ENCODE peak calls at places on chromosome 21, in four cellular contexts. One of them, this sample, is unnamed.

GRCh38 chr21:43938751-43939442 is 73.2 kb upstream of the TRAPPC10 start:
- DNase-seq in AG10803: peak
- DNase-seq in colonic mucosa: peak
- DNase-seq in OCI-LY7: peak
- DNase-seq in this sample: peak

GRCh38 chr21:37006521-37007291 is at the start of gene RIPPLY3:
- DNase-seq in AG10803: peak
- DNase-seq in colonic mucosa: no peak
- DNase-seq in OCI-LY7: no peak
- DNase-seq in this sample: peak

GRCh38 chr21:42997053-42997452 is 22.7 kb downstream of the PKNOX1 start:
- DNase-seq in AG10803: peak
- DNase-seq in colonic mucosa: peak
- DNase-seq in OCI-LY7: no peak
- DNase-seq in this sample: no peak

GRCh38 chr21:46650476-46651098 is 15.1 kb downstream of the PRMT2 start:
- DNase-seq in AG10803: no peak
- DNase-seq in colonic mucosa: no peak
- DNase-seq in OCI-LY7: no peak
- DNase-seq in this sample: no peak

GRCh38 chr21:42463861-42464515 is 32.0 kb downstream of the RSPH1 start:
- DNase-seq in AG10803: peak
- DNase-seq in colonic mucosa: peak
- DNase-seq in OCI-LY7: peak
- DNase-seq in this sample: no peak

GRCh38 chr21:37565530-37566223 is 199.1 kb downstream of the DYRK1A start:
- DNase-seq in AG10803: peak
- DNase-seq in colonic mucosa: no peak
- DNase-seq in OCI-LY7: no peak
- DNase-seq in this sample: no peak

GRCh38 chr21:45766501-45766900 is 123.0 kb downstream of the PCBP3 start:
- DNase-seq in AG10803: no peak
- DNase-seq in colonic mucosa: no peak
- DNase-seq in OCI-LY7: no peak
- DNase-seq in this sample: no peak

GRCh38 chr21:44831227-44831626 is 13.4 kb upstream of the SUMO3 start:
- DNase-seq in AG10803: no peak
- DNase-seq in colonic mucosa: no peak
- DNase-seq in OCI-LY7: peak
- DNase-seq in this sample: no peak

GRCh38 chr21:44952116-44952928 is 12.5 kb downstream of the SLX9 start:
- DNase-seq in AG10803: no peak
- DNase-seq in colonic mucosa: no peak
- DNase-seq in OCI-LY7: no peak
- DNase-seq in this sample: no peak

GRCh38 chr21:44708866-44709425 is 2.4 kb downstream of the TSPEAR start:
- DNase-seq in AG10803: no peak
- DNase-seq in colonic mucosa: no peak
- DNase-seq in OCI-LY7: no peak
- DNase-seq in this sample: no peak

GRCh38 chr21:42040411-42041180 is 30.4 kb upstream of the ZBTB21 start:
- DNase-seq in AG10803: peak
- DNase-seq in colonic mucosa: no peak
- DNase-seq in OCI-LY7: no peak
- DNase-seq in this sample: no peak

GRCh38 chr21:36909423-36909822 is 57.0 kb downstream of the HLCS start:
- DNase-seq in AG10803: no peak
- DNase-seq in colonic mucosa: no peak
- DNase-seq in OCI-LY7: no peak
- DNase-seq in this sample: no peak

GRCh38 chr21:45768741-45769049 is 125.2 kb downstream of the PCBP3 start:
- DNase-seq in AG10803: no peak
- DNase-seq in colonic mucosa: no peak
- DNase-seq in OCI-LY7: no peak
- DNase-seq in this sample: no peak

GRCh38 chr21:28066051-28066450 is 926.6 kb downstream of the LTN1 start:
- DNase-seq in AG10803: peak
- DNase-seq in colonic mucosa: no peak
- DNase-seq in OCI-LY7: peak
- DNase-seq in this sample: no peak

GRCh38 chr21:46048926-46049889 is 48.7 kb upstream of the COL6A2 start:
- DNase-seq in AG10803: peak
- DNase-seq in colonic mucosa: peak
- DNase-seq in OCI-LY7: no peak
- DNase-seq in this sample: no peak

GRCh38 chr21:35927262-35927661 is 133.1 kb downstream of the SETD4 start:
- DNase-seq in AG10803: no peak
- DNase-seq in colonic mucosa: no peak
- DNase-seq in OCI-LY7: no peak
- DNase-seq in this sample: no peak

GRCh38 chr21:33219961-33220360 is 9.8 kb upstream of the IFNAR2 start:
- DNase-seq in AG10803: no peak
- DNase-seq in colonic mucosa: no peak
- DNase-seq in OCI-LY7: no peak
- DNase-seq in this sample: no peak

GRCh38 chr21:45638707-45639106 is 4.8 kb upstream of the PCBP3 start:
- DNase-seq in AG10803: no peak
- DNase-seq in colonic mucosa: no peak
- DNase-seq in OCI-LY7: peak
- DNase-seq in this sample: peak

GRCh38 chr21:15682182-15682895 is 47.4 kb upstream of the USP25 start:
- DNase-seq in AG10803: peak
- DNase-seq in colonic mucosa: no peak
- DNase-seq in OCI-LY7: no peak
- DNase-seq in this sample: no peak

GRCh38 chr21:39728341-39728740 is 16.6 kb upstream of the IGSF5 start:
- DNase-seq in AG10803: no peak
- DNase-seq in colonic mucosa: no peak
- DNase-seq in OCI-LY7: no peak
- DNase-seq in this sample: no peak

GRCh38 chr21:39724944-39725343 is 20.0 kb upstream of the IGSF5 start:
- DNase-seq in AG10803: no peak
- DNase-seq in colonic mucosa: no peak
- DNase-seq in OCI-LY7: no peak
- DNase-seq in this sample: no peak

GRCh38 chr21:39721885-39722284 is 23.1 kb upstream of the IGSF5 start:
- DNase-seq in AG10803: no peak
- DNase-seq in colonic mucosa: peak
- DNase-seq in OCI-LY7: no peak
- DNase-seq in this sample: no peak

GRCh38 chr21:39727401-39728120 is 17.4 kb upstream of the IGSF5 start:
- DNase-seq in AG10803: no peak
- DNase-seq in colonic mucosa: no peak
- DNase-seq in OCI-LY7: no peak
- DNase-seq in this sample: no peak

GRCh38 chr21:39726133-39726532 is 18.9 kb upstream of the IGSF5 start:
- DNase-seq in AG10803: no peak
- DNase-seq in colonic mucosa: no peak
- DNase-seq in OCI-LY7: no peak
- DNase-seq in this sample: no peak
- TF ChIP-seq CTCF in AG10803: peak
- TF ChIP-seq CTCF in colonic mucosa: no peak
- TF ChIP-seq CTCF in OCI-LY7: peak
- TF ChIP-seq CTCF in this sample: no peak

GRCh38 chr21:29092102-29092959 is 18.9 kb upstream of the CCT8 start:
- DNase-seq in AG10803: peak
- DNase-seq in colonic mucosa: no peak
- DNase-seq in OCI-LY7: no peak
- DNase-seq in this sample: no peak
- TF ChIP-seq CTCF in AG10803: no peak
- TF ChIP-seq CTCF in colonic mucosa: no peak
- TF ChIP-seq CTCF in OCI-LY7: no peak
- TF ChIP-seq CTCF in this sample: no peak

GRCh38 chr21:25350056-25350455 is 257.2 kb downstream of the MRPL39 start:
- DNase-seq in AG10803: peak
- DNase-seq in colonic mucosa: no peak
- DNase-seq in OCI-LY7: no peak
- DNase-seq in this sample: no peak
- TF ChIP-seq CTCF in AG10803: peak
- TF ChIP-seq CTCF in colonic mucosa: no peak
- TF ChIP-seq CTCF in OCI-LY7: peak
- TF ChIP-seq CTCF in this sample: peak

GRCh38 chr21:18840239-18840638 is 436.7 kb upstream of the TMPRSS15 start:
- DNase-seq in AG10803: no peak
- DNase-seq in colonic mucosa: no peak
- DNase-seq in OCI-LY7: peak
- DNase-seq in this sample: no peak
- TF ChIP-seq CTCF in AG10803: no peak
- TF ChIP-seq CTCF in colonic mucosa: peak
- TF ChIP-seq CTCF in OCI-LY7: peak
- TF ChIP-seq CTCF in this sample: peak

GRCh38 chr21:20570824-20571232 is 427.4 kb upstream of the NCAM2 start:
- DNase-seq in AG10803: no peak
- DNase-seq in colonic mucosa: no peak
- DNase-seq in OCI-LY7: no peak
- DNase-seq in this sample: no peak
- TF ChIP-seq CTCF in AG10803: no peak
- TF ChIP-seq CTCF in colonic mucosa: no peak
- TF ChIP-seq CTCF in OCI-LY7: no peak
- TF ChIP-seq CTCF in this sample: no peak

DNA sequence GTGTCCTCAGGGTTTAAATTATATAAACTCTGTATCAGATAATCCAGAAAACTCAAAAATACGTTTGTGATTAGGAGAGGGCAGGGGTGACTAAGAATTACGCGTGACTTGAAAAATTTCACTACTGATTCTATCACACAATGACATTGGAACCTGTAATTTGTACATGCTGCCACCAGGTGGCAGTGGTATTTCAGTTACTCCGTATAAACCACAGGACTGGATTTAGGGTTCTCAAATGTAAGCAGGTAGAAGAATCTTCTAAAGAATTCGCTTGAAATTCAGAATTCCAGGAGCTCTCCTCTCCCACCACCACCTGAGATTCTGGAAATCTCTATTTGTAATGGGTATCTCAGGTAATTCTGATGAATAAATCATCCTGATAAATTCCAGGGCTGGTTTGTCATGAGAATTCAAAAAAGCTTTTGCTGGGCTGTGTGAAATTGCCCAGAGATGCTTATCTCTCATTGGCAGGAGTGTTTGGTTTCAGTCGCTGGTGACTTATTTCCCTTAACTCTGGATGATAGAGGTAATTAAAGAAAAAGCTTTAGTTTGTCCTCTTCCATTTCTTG is 1.7 kb upstream of the KRTAP7-1 start:
- DNase-seq in AG10803: no peak
- DNase-seq in colonic mucosa: peak
- DNase-seq in OCI-LY7: peak
- DNase-seq in this sample: peak
- TF ChIP-seq CTCF in AG10803: peak
- TF ChIP-seq CTCF in colonic mucosa: peak
- TF ChIP-seq CTCF in OCI-LY7: peak
- TF ChIP-seq CTCF in this sample: peak

GRCh38 chr21:26032263-26032662 is 138.3 kb downstream of the APP start:
- DNase-seq in AG10803: no peak
- DNase-seq in colonic mucosa: no peak
- DNase-seq in OCI-LY7: peak
- DNase-seq in this sample: no peak
- TF ChIP-seq CTCF in AG10803: no peak
- TF ChIP-seq CTCF in colonic mucosa: no peak
- TF ChIP-seq CTCF in OCI-LY7: peak
- TF ChIP-seq CTCF in this sample: no peak

GRCh38 chr21:29501451-29501850 is 202.7 kb downstream of the BACH1 start:
- DNase-seq in AG10803: peak
- DNase-seq in colonic mucosa: no peak
- DNase-seq in OCI-LY7: no peak
- DNase-seq in this sample: no peak

GRCh38 chr21:29508311-29508710 is 209.6 kb downstream of the BACH1 start:
- DNase-seq in AG10803: no peak
- DNase-seq in colonic mucosa: no peak
- DNase-seq in OCI-LY7: no peak
- DNase-seq in this sample: no peak

GRCh38 chr21:29506214-29506613 is 207.5 kb downstream of the BACH1 start:
- DNase-seq in AG10803: no peak
- DNase-seq in colonic mucosa: no peak
- DNase-seq in OCI-LY7: no peak
- DNase-seq in this sample: no peak

GRCh38 chr21:29506947-29507346 is 208.2 kb downstream of the BACH1 start:
- DNase-seq in AG10803: no peak
- DNase-seq in colonic mucosa: no peak
- DNase-seq in OCI-LY7: no peak
- DNase-seq in this sample: no peak

DNA sequence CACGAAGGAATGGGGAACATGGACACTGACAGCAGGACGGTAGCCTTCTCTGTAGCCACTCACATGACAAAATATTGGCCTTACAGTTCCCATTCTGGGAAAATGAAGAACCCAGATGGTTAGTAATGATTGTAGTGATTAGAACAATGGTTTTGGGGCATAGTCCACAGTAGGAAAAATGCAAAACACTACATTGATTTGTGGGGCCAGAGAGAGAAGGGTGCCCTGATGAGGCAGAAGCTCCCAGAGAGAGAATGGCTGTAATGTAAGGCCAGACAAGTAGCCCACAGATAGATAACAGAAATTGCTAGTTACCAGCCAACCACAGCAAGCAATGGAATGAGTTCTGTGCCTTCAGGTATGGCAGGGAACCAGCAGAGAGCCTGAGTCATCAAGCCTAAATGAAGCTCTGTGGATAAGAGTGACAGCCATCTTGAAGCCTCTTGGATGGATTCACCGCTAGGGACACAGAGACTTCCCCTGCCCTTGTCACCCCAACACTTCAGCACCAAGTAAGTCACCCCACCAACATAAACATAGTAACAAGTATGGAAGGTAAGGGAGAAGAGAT is 206.1 kb downstream of the BACH1 start:
- DNase-seq in AG10803: peak
- DNase-seq in colonic mucosa: no peak
- DNase-seq in OCI-LY7: no peak
- DNase-seq in this sample: no peak
- TF ChIP-seq CTCF in AG10803: no peak
- TF ChIP-seq CTCF in colonic mucosa: no peak
- TF ChIP-seq CTCF in OCI-LY7: no peak
- TF ChIP-seq CTCF in this sample: no peak